ENCODE peak calls at places on chromosomes 4 and X, in five cellular contexts. N is brain microvascular endothelial cell, J is astrocyte of the spinal cord, P is mammary epithelial cell, F is heart left ventricle. L is an unnamed sample.
A peak's percentile ranks its signal among the peaks of the same experiment; 100 is the strongest.

GRCh38 chr4:78645853-78646757 is 94.5 kb downstream of the ANXA3 start:
- DNase-seq in N (peak; percentile 83), J (peak; percentile 94), P (peak; percentile 93), F (peak; percentile 71), L (peak; percentile 52)

GRCh38 chrX:153456161-153456560 is 10.3 kb upstream of the TREX2 start:
- DNase-seq in N (no peak), J (no peak), P (no peak), F (peak; percentile 73), L (no peak)

GRCh38 chr4:17846256-17846655 is 35.5 kb downstream of the NCAPG start:
- DNase-seq in N (peak; percentile 14), J (peak; percentile 20), P (no peak), F (no peak), L (peak; percentile 48)

GRCh38 chr4:184751585-184751956 is 17.7 kb upstream of the CENPU start:
- DNase-seq in N (no peak), J (no peak), P (no peak), F (no peak), L (no peak)

GRCh38 chrX:17559728-17560379 is 177.4 kb upstream of the SCML1 start:
- DNase-seq in N (peak; percentile 81), J (peak; percentile 87), P (peak; percentile 78), F (no peak), L (peak; percentile 51)

GRCh38 chr4:74755486-74755885 is 38.8 kb downstream of the BTC start:
- DNase-seq in N (no peak), J (no peak), P (no peak), F (no peak), L (peak; percentile 75)

GRCh38 chrX:87265518-87265917 is 252.1 kb upstream of the KLHL4 start:
- DNase-seq in N (no peak), J (no peak), P (peak; percentile 1), F (no peak), L (no peak)

GRCh38 chr4:2962099-2962455 is 1.1 kb downstream of the NOP14 start:
- DNase-seq in N (no peak), J (no peak), P (no peak), F (no peak), L (no peak)

GRCh38 chrX:2488621-2489285 is 12.0 kb downstream of the DHRSX start:
- DNase-seq in N (no peak), J (no peak), P (no peak), F (no peak), L (no peak)

GRCh38 chr4:41108481-41108880 is 105.9 kb downstream of the APBB2 start:
- DNase-seq in N (no peak), J (no peak), P (no peak), F (no peak), L (no peak)

GRCh38 chr4:75513529-75514130 is 573 bp downstream of the RCHY1 start:
- DNase-seq in N (no peak), J (peak; percentile 18), P (no peak), F (no peak), L (no peak)

GRCh38 chr4:5887361-5888221 is 5.3 kb downstream of the CRMP1 start:
- DNase-seq in N (no peak), J (no peak), P (no peak), F (no peak), L (no peak)

GRCh38 chr4:147842573-147842972 is 110.7 kb downstream of the ARHGAP10 start:
- DNase-seq in N (peak; percentile 70), J (peak; percentile 87), P (peak; percentile 89), F (peak; percentile 82), L (peak; percentile 68)

GRCh38 chrX:153794897-153795816 is 689 bp downstream of the SSR4 start:
- DNase-seq in N (no peak), J (no peak), P (no peak), F (no peak), L (no peak)

GRCh38 chr4:3232871-3233271 is 16.1 kb upstream of the MSANTD1 start:
- DNase-seq in N (no peak), J (no peak), P (no peak), F (no peak), L (no peak)

GRCh38 chr4:140829825-140830224 is 73.6 kb upstream of the TBC1D9 start:
- DNase-seq in N (no peak), J (no peak), P (no peak), F (no peak), L (no peak)

GRCh38 chrX:40663880-40664630 is 16.7 kb upstream of the CXorf38 start:
- DNase-seq in N (peak; percentile 38), J (peak; percentile 6), P (no peak), F (no peak), L (no peak)

GRCh38 chr4:10403633-10404445 is 53.4 kb downstream of the ZNF518B start:
- DNase-seq in N (peak; percentile 37), J (peak; percentile 37), P (peak; percentile 45), F (no peak), L (peak; percentile 2)

GRCh38 chr4:181970356-181970755 is 272.8 kb upstream of the TENM3 start:
- DNase-seq in N (no peak), J (no peak), P (no peak), F (no peak), L (no peak)

GRCh38 chrX:622104-622503 is 8.5 kb upstream of the SHOX start:
- DNase-seq in N (no peak), J (no peak), P (no peak), F (no peak), L (no peak)

GRCh38 chr4:142473218-142473959 is 372.7 kb downstream of the INPP4B start:
- DNase-seq in N (no peak), J (no peak), P (peak; percentile 61), F (peak; percentile 51), L (no peak)

DNA sequence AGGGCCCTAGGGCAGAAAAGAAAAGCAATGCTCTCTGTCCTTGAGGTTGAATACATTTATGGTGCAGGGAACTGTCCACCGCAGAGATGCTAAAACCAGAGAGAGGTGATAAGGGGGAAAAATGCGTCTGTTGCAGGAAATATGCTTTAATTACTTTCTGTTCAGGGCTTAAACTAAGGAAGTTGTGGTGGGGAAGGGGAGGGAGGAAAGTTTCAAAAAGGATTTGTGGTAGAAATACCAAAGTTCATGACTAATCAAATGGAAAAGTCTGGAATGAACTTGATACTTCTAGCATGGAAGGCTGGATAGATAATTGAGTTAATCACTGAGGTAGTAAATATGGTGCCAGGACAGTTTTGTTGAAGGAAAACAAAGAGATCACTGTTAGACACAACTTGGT is 99.0 kb downstream of the ASB9 start:
- DNase-seq in N (no peak), J (peak; percentile 23), P (no peak), F (no peak), L (peak; percentile 54)
- H3K4me3 ChIP-seq in N (no peak overlapping the region), J (no peak overlapping the region), P (no peak overlapping the region), F (no peak overlapping the region), L (no peak overlapping the region)

GRCh38 chr4:157819693-157820464 is 352.9 kb downstream of the GASK1B start:
- DNase-seq in N (no peak), J (no peak), P (no peak), F (no peak), L (no peak)
- TF ChIP-seq CTCF in N (no peak), J (no peak), P (no peak), F (no peak), L (no peak)

GRCh38 chr4:105992641-105993305 is 97.5 kb downstream of the NPNT start:
- DNase-seq in N (no peak), J (peak; percentile 24), P (peak; percentile 41), F (no peak), L (no peak)
- H3K4me3 ChIP-seq in N (no peak overlapping the region), J (no peak overlapping the region), P (no peak overlapping the region), F (no peak overlapping the region), L (no peak overlapping the region)

GRCh38 chr4:175440776-175441175 is 371.3 kb downstream of the GPM6A start:
- DNase-seq in N (no peak), J (no peak), P (no peak), F (no peak), L (no peak)

GRCh38 chr4:175441256-175441655 is 370.8 kb downstream of the GPM6A start:
- DNase-seq in N (no peak), J (no peak), P (no peak), F (no peak), L (no peak)

GRCh38 chr4:175447006-175447405 is 365.1 kb downstream of the GPM6A start:
- DNase-seq in N (no peak), J (no peak), P (no peak), F (no peak), L (no peak)

GRCh38 chr4:175444512-175444911 is 367.6 kb downstream of the GPM6A start:
- DNase-seq in N (no peak), J (no peak), P (no peak), F (no peak), L (no peak)

GRCh38 chr4:175443547-175443946 is 368.5 kb downstream of the GPM6A start:
- DNase-seq in N (no peak), J (no peak), P (no peak), F (no peak), L (no peak)
- TF ChIP-seq CTCF in N (peak; percentile 52), J (peak; percentile 25), P (no peak), F (no peak), L (no peak)

DNA sequence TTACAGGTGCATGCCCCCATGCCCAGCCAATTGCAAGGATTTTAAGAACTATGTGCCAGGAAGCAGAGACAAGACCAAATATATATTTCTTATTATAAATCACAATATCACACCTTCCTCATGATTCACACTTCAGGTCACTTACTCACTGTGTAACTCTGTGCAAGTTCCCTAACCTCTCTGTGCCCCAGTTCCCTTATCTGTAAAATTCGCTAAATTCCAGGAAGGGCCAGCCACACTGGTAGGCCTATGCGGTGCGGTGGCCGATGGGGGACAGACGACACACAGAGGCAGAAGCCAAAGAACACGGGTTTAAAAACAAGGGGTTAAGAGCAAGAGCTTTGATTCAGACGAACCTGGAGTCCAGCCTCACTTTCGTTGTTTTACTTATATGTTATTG is 2.8 kb downstream of the TRIM2 start:
- DNase-seq in N (no peak), J (no peak), P (no peak), F (no peak), L (no peak)
- H3K4me3 ChIP-seq in N (no peak overlapping the region), J (no peak overlapping the region), P (no peak overlapping the region), F (no peak overlapping the region), L (no peak overlapping the region)

GRCh38 chr4:183362916-183363542 is 40.8 kb upstream of the CLDN24 start:
- DNase-seq in N (peak; percentile 58), J (peak; percentile 16), P (no peak), F (no peak), L (no peak)
- TF ChIP-seq CTCF in N (peak; percentile 69), J (peak; percentile 25), P (no peak), F (no peak), L (peak; percentile 70)

DNA sequence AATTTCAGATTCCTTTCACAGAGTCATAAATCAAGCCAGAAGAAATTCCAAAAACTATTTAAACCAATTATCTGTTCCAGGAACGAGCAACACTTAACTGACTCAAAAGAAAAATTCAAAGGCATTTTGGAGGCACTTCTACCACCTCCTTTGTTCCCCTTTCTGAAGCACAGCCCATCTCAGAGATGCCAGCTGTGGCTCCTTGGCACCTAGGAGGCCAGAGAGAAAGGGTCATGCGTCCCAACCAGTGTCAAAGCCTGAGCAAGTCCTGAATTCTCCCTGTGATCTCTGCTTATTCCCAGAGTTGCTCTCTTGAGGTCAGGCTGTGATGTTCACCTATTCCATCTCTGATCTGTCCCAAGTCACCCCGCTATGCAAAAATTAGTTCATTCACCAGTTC is 105.0 kb upstream of the S100G start:
- DNase-seq in N (no peak), J (no peak), P (no peak), F (no peak), L (no peak)
- H3K4me3 ChIP-seq in N (no peak overlapping the region), J (no peak overlapping the region), P (no peak overlapping the region), F (no peak overlapping the region), L (no peak overlapping the region)